ENCODE peak calls at places on chromosomes 12 and 14, in ten cellular contexts. P is neural progenitor cell, A is fibroblast of lung, U is right lobe of liver, W is tibial nerve, B is psoas muscle, I is mammary epithelial cell, T is tibial artery, X is heart left ventricle, R is body of pancreas. F is an unnamed sample.
A peak's percentile ranks its signal among the peaks of the same experiment; 100 is the strongest.

GRCh38 chr12:12909995-12910391 is 18.6 kb downstream of the GPRC5A start:
- DNase-seq in U (no peak), X (no peak), B (no peak), A (peak; percentile 39), R (no peak), T (no peak), W (no peak), I (no peak), P (no peak), F (no peak)

GRCh38 chr12:131872154-131873046 is 22.0 kb upstream of the ULK1 start:
- DNase-seq in W (no peak), I (peak; percentile 94), T (no peak), B (no peak), U (no peak), A (peak; percentile 76), X (no peak), P (no peak), R (no peak), F (no peak)

GRCh38 chr12:49389092-49389703 is 21.9 kb downstream of the SPATS2 start:
- DNase-seq in X (no peak), T (peak; percentile 27), A (no peak), P (peak; percentile 86), R (peak; percentile 19), W (no peak), U (no peak), I (no peak), B (peak; percentile 64), F (peak; percentile 79)

GRCh38 chr12:31682136-31682962 is 22.9 kb downstream of the ETFBKMT start:
- DNase-seq in P (peak; percentile 90), A (peak; percentile 74), T (peak; percentile 30), W (peak; percentile 43), I (peak; percentile 73), R (peak; percentile 44), X (peak; percentile 56), B (no peak), U (peak; percentile 58), F (peak; percentile 48)

GRCh38 chr14:104799657-104800599 is 973 bp upstream of the ZBTB42 start:
- DNase-seq in B (peak; percentile 93), I (peak; percentile 45), R (peak; percentile 94), U (peak; percentile 87), W (peak; percentile 69), P (peak; percentile 74), T (peak; percentile 84), X (peak; percentile 93), A (peak; percentile 78), F (peak; percentile 94)

GRCh38 chr14:54894995-54895394 is 7.6 kb downstream of the GCH1 start:
- DNase-seq in I (no peak), U (no peak), B (no peak), X (no peak), W (no peak), A (peak; percentile 43), T (no peak), R (no peak), P (no peak), F (no peak)

GRCh38 chr14:66043921-66044320 is 442.2 kb upstream of the CCDC196 start:
- DNase-seq in A (peak; percentile 22), U (no peak), T (no peak), X (no peak), R (no peak), I (peak; percentile 43), P (no peak), W (no peak), B (no peak), F (no peak)

GRCh38 chr14:29930283-29930682 is 2.6 kb upstream of the PRKD1 start:
- DNase-seq in A (peak; percentile 72), U (no peak), I (no peak), B (no peak), T (no peak), X (no peak), W (no peak), P (no peak), R (no peak), F (no peak)

GRCh38 chr12:57005980-57006808 is at the start of gene ZBTB39:
- DNase-seq in A (peak; percentile 51), U (peak; percentile 68), W (no peak), X (peak; percentile 68), I (peak; percentile 42), T (peak; percentile 29), R (peak; percentile 73), B (peak; percentile 80), P (peak; percentile 90), F (peak; percentile 64)

GRCh38 chr14:104278214-104278534 is 139.8 kb downstream of the KIF26A start:
- DNase-seq in X (no peak), I (no peak), W (no peak), P (no peak), T (no peak), R (no peak), A (no peak), U (no peak), B (no peak), F (no peak)

GRCh38 chr12:26628234-26628633 is 204.8 kb downstream of the ITPR2 start:
- DNase-seq in U (no peak), X (no peak), A (peak; percentile 45), P (no peak), B (no peak), T (no peak), I (peak; percentile 56), W (no peak), R (no peak), F (no peak)

GRCh38 chr12:79776111-79776510 is 85.3 kb upstream of the PAWR start:
- DNase-seq in T (no peak), R (no peak), B (no peak), A (peak; percentile 75), U (no peak), W (no peak), I (peak; percentile 52), X (no peak), P (no peak), F (no peak)

GRCh38 chr12:26830783-26831601 is 2.0 kb downstream of the ITPR2 start:
- DNase-seq in W (no peak), X (no peak), R (peak; percentile 34), B (no peak), I (no peak), T (no peak), A (no peak), U (no peak), P (no peak), F (no peak)

GRCh38 chr14:71198681-71199080 is 291.4 kb downstream of the PCNX1 start:
- DNase-seq in I (no peak), T (no peak), X (no peak), U (no peak), A (peak; percentile 16), B (no peak), R (no peak), W (no peak), P (no peak), F (no peak)

GRCh38 chr12:132886529-132887477 is 602 bp downstream of the CHFR start:
- DNase-seq in T (no peak), B (no peak), R (peak; percentile 9), P (no peak), A (no peak), W (no peak), I (peak; percentile 6), X (peak; percentile 15), U (no peak), F (peak; percentile 60)

GRCh38 chr12:67382206-67382871 is 113.2 kb downstream of the CAND1 start:
- DNase-seq in I (no peak), W (no peak), X (no peak), A (peak; percentile 63), P (no peak), B (no peak), U (no peak), R (no peak), T (no peak), F (no peak)

GRCh38 chr14:92589213-92589852 is 75.8 kb downstream of the RIN3 start:
- DNase-seq in R (no peak), X (no peak), W (no peak), A (peak; percentile 30), U (no peak), B (no peak), P (peak; percentile 45), I (no peak), T (no peak), F (no peak)

DNA sequence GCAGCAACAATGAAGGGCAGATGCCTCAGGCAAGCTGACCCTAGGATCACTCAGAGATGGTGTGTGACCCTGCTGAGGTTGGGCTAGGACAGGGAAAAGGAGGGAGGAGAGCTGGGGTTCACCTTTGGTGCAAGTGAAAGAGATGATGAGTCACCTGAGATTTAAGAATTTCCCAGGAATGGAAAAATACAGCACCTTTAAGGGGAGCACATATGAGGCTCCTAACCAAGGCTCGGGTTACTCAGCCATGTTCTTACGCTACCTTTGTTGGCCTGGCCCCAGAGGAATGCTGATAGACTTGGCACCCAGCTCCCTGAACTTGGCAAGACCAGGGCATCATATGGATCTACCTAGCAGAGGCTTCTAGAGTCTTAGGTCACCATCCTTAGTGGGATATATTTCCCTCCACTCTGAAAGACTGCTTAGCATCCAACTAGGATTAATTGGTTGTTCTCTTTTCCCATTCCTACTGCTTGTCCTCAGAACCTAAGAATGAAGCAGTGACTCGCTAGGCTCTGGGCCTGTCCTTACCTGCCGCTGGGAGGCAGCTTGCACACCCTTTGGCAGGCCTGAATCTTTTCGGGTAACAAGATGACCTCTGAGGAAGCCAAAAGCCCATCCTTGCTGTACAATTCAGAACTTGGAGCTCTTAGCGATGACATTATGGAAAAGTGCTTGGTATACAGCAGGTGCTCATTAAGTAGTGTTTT is 4.0 kb upstream of the NAA25 start:
- DNase-seq in B (no peak), P (no peak), A (no peak), R (peak; percentile 39), U (no peak), I (peak; percentile 94), W (no peak), X (no peak), T (no peak), F (no peak)
- TF ChIP-seq CTCF in B (no peak), P (no peak), A (no peak), R (no peak), U (no peak), I (peak; percentile 51), W (no peak), X (no peak), T (no peak), F (no peak)

GRCh38 chr12:642633-643477 is 20.4 kb downstream of the NINJ2 start:
- DNase-seq in A (peak; percentile 74), U (peak; percentile 88), B (peak; percentile 89), T (peak; percentile 62), I (peak; percentile 29), R (peak; percentile 85), X (peak; percentile 83), P (peak; percentile 82), W (peak; percentile 39), F (peak; percentile 90)
- H3K4me1 ChIP-seq in A (peaks cover 22% of the 10 kb centered on the region), U (peaks cover 4% of the 10 kb centered on the region), B (peaks cover 69% of the 10 kb centered on the region), T (peaks cover 35% of the 10 kb centered on the region), I (peaks cover 10% of the 10 kb centered on the region), R (peaks cover 24% of the 10 kb centered on the region), X (peaks cover 47% of the 10 kb centered on the region), P (peaks cover 6% of the 10 kb centered on the region), W (peaks cover 15% of the 10 kb centered on the region), F (peaks cover 79% of the 10 kb centered on the region)

GRCh38 chr14:57480044-57480443 is 13.6 kb downstream of the CCDC198 start:
- DNase-seq in I (no peak), W (no peak), A (peak; percentile 72), U (no peak), B (no peak), P (no peak), T (no peak), R (no peak), X (no peak), F (no peak)
- TF ChIP-seq CTCF in I (no peak), W (no peak), A (no peak), U (no peak), B (no peak), P (no peak), T (no peak), R (no peak), X (no peak), F (no peak)

DNA sequence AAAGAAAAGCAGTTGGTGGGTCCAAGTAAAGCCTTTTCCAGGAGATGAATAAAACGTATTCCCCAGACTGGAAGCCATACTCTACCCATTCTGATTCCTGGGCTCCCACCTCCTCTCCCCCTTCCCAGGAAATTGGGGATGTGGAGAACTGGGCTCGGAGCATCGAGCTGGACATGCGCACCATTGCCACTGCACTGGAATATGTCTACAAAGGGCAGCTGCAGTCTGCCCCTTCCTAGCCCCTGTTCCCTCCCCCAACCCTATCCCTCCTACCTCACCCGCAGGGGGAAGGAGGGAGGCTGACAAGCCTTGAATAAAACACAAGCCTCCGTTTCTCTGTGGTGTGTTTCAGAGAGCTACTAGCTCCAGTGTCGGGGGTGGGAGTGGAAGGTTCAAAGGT is 822 bp upstream of the RDH5 start:
- DNase-seq in T (no peak), W (no peak), B (peak; percentile 44), I (no peak), R (no peak), X (no peak), P (no peak), U (no peak), A (no peak), F (no peak)
- H3K4me1 ChIP-seq in T (peaks cover 75% of the 10 kb centered on the region), W (peaks cover 68% of the 10 kb centered on the region), B (peaks cover 87% of the 10 kb centered on the region), I (peaks cover 65% of the 10 kb centered on the region), R (peaks cover 75% of the 10 kb centered on the region), X (peaks cover 66% of the 10 kb centered on the region), P (peaks cover 31% of the 10 kb centered on the region), U (no peaks in the 10 kb centered on the region), A (peaks cover 57% of the 10 kb centered on the region), F (peaks cover 61% of the 10 kb centered on the region)